ENCODE peak calls at places on chromosomes 2 and 18, in nine cellular contexts. X, J, L, B, P, E, D, C and H are unnamed samples.

GRCh38 chr2:10993001-10993481 is 81.3 kb downstream of the KCNF1 start:
- DNase-seq in X (peak), J (no peak), L (no peak), B (no peak), P (no peak), E (no peak), D (no peak), C (peak), H (peak)

GRCh38 chr18:75251466-75251865 is 40.9 kb downstream of the TSHZ1 start:
- DNase-seq in X (no peak), J (no peak), L (no peak), B (no peak), P (no peak), E (no peak), D (no peak), C (no peak), H (no peak)

GRCh38 chr2:105812180-105813044 is 67.7 kb downstream of the NCK2 start:
- DNase-seq in X (no peak), J (no peak), L (peak), B (peak), P (no peak), E (no peak), D (no peak), C (peak), H (no peak)

GRCh38 chr2:196130039-196130825 is 41.1 kb downstream of the STK17B start:
- DNase-seq in X (no peak), J (no peak), L (no peak), B (no peak), P (no peak), E (no peak), D (no peak), C (peak), H (no peak)

GRCh38 chr18:58394046-58394445 is 234.8 kb downstream of the ALPK2 start:
- DNase-seq in X (no peak), J (no peak), L (no peak), B (no peak), P (no peak), E (no peak), D (no peak), C (peak), H (peak)

GRCh38 chr2:65749549-65749948 is 317.1 kb upstream of the SPRED2 start:
- DNase-seq in X (no peak), J (no peak), L (no peak), B (peak), P (no peak), E (no peak), D (no peak), C (peak), H (no peak)

GRCh38 chr2:206443735-206444527 is 599 bp downstream of the ADAM23 start:
- DNase-seq in X (no peak), J (peak), L (peak), B (peak), P (no peak), E (peak), D (no peak), C (peak), H (no peak)

GRCh38 chr2:100365434-100365833 is 43.1 kb upstream of the LONRF2 start:
- DNase-seq in X (no peak), J (no peak), L (peak), B (peak), P (no peak), E (no peak), D (no peak), C (peak), H (peak)

GRCh38 chr2:233832414-233832813 is 21.9 kb downstream of the HJURP start:
- DNase-seq in X (no peak), J (no peak), L (peak), B (peak), P (no peak), E (no peak), D (no peak), C (no peak), H (no peak)

GRCh38 chr2:126885701-126886121 is 13.0 kb upstream of the TEX51 start:
- DNase-seq in X (peak), J (no peak), L (peak), B (peak), P (no peak), E (no peak), D (no peak), C (peak), H (no peak)

GRCh38 chr18:33817096-33817495 is 239.1 kb downstream of the ASXL3 start:
- DNase-seq in X (no peak), J (no peak), L (no peak), B (peak), P (no peak), E (no peak), D (no peak), C (peak), H (no peak)

GRCh38 chr2:3545788-3546478 is 12.2 kb downstream of the RNASEH1 start:
- DNase-seq in X (no peak), J (no peak), L (no peak), B (peak), P (no peak), E (no peak), D (no peak), C (no peak), H (no peak)

GRCh38 chr2:232038251-232038897 is 76.9 kb downstream of the DIS3L2 start:
- DNase-seq in X (no peak), J (no peak), L (peak), B (no peak), P (no peak), E (no peak), D (no peak), C (no peak), H (no peak)

GRCh38 chr18:77316641-77317040 is 67.0 kb downstream of the GALR1 start:
- DNase-seq in X (no peak), J (no peak), L (no peak), B (no peak), P (no peak), E (no peak), D (no peak), C (no peak), H (no peak)

GRCh38 chr2:65482971-65483370 is 50.6 kb upstream of the SPRED2 start:
- DNase-seq in X (no peak), J (no peak), L (no peak), B (no peak), P (no peak), E (no peak), D (no peak), C (no peak), H (no peak)